ENCODE peak calls at places on chromosomes 5 and 9, in nine cellular contexts. U, R, Q, E, L, F, K, D and T are unnamed samples.

GRCh38 chr9:75455444-75455921 is 367.2 kb downstream of the OSTF1 start:
- DNase-seq in U (no peak), D (peak; percentile 7), K (peak; percentile 46), E (no peak), L (peak; percentile 16), Q (no peak), R (no peak), F (peak; percentile 65), T (peak; percentile 36)

GRCh38 chr5:157193699-157194424 is 13.2 kb downstream of the ITK start:
- DNase-seq in Q (no peak), R (no peak), L (no peak), D (no peak), K (no peak), F (no peak), E (no peak), U (no peak), T (no peak)

GRCh38 chr9:136438909-136439549 is 616 bp downstream of the INPP5E start:
- DNase-seq in Q (no peak), F (peak; percentile 53), K (no peak), L (no peak), R (peak; percentile 43), E (peak; percentile 69), U (no peak), D (peak; percentile 59), T (peak; percentile 87)

GRCh38 chr5:138760448-138761110 is 7.4 kb downstream of the CTNNA1 start:
- DNase-seq in F (no peak), R (no peak), L (no peak), Q (no peak), K (no peak), U (no peak), E (no peak), D (no peak), T (no peak)

GRCh38 chr9:94779693-94780290 is 53.3 kb downstream of the AOPEP start:
- DNase-seq in Q (no peak), U (no peak), K (no peak), L (no peak), D (no peak), R (no peak), F (no peak), E (no peak), T (no peak)

GRCh38 chr9:135796784-135797462 is 94.9 kb downstream of the KCNT1 start:
- DNase-seq in E (peak; percentile 42), K (no peak), Q (no peak), L (no peak), R (no peak), F (no peak), U (no peak), D (no peak), T (peak; percentile 72)

GRCh38 chr5:123093279-123094226 is 4.5 kb downstream of the PRDM6 start:
- DNase-seq in K (no peak), E (no peak), F (no peak), Q (no peak), D (no peak), L (no peak), R (no peak), U (no peak), T (no peak)

GRCh38 chr5:69006030-69006429 is 87.8 kb upstream of the SLC30A5 start:
- DNase-seq in Q (no peak), E (no peak), R (no peak), D (no peak), L (no peak), K (no peak), F (no peak), U (no peak), T (no peak)

GRCh38 chr9:113178087-113178486 is 27.3 kb downstream of the SLC31A2 start:
- DNase-seq in E (no peak), L (no peak), Q (no peak), U (no peak), R (no peak), D (no peak), K (no peak), F (no peak), T (no peak)

GRCh38 chr5:120544043-120544442 is 79.9 kb downstream of the PRR16 start:
- DNase-seq in U (no peak), L (no peak), Q (no peak), D (no peak), E (no peak), F (no peak), K (no peak), R (no peak), T (no peak)

GRCh38 chr5:167892352-167893115 is 398.9 kb upstream of the WWC1 start:
- DNase-seq in E (no peak), Q (no peak), K (no peak), U (no peak), L (no peak), R (no peak), D (no peak), F (no peak), T (no peak)

GRCh38 chr5:29017501-29017900 is 1979.1 kb upstream of the CDH9 start:
- DNase-seq in L (no peak), K (no peak), U (no peak), Q (no peak), E (no peak), F (no peak), R (no peak), D (no peak), T (no peak)

GRCh38 chr9:101527066-101527465 is 6.6 kb upstream of the RNF20 start:
- DNase-seq in U (no peak), L (no peak), F (no peak), K (no peak), E (no peak), Q (no peak), D (peak; percentile 35), R (no peak), T (no peak)

GRCh38 chr9:122127396-122127798 is 32.2 kb downstream of the NDUFA8 start:
- DNase-seq in F (no peak), Q (no peak), R (no peak), D (no peak), K (no peak), E (no peak), U (no peak), L (no peak), T (no peak)

GRCh38 chr9:131397100-131397790 is 3.4 kb downstream of the PRRC2B start:
- DNase-seq in F (no peak), R (no peak), Q (no peak), E (peak; percentile 30), L (no peak), K (no peak), D (peak; percentile 46), U (no peak), T (no peak)

GRCh38 chr9:131398204-131398603 is 4.3 kb downstream of the PRRC2B start:
- DNase-seq in L (no peak), D (peak; percentile 68), R (no peak), Q (peak; percentile 59), F (peak; percentile 89), E (peak; percentile 64), K (no peak), U (no peak), T (peak; percentile 55)

GRCh38 chr9:131400627-131401026 is 6.7 kb downstream of the PRRC2B start:
- DNase-seq in U (no peak), L (no peak), Q (no peak), F (no peak), D (no peak), E (peak; percentile 27), K (no peak), R (no peak), T (no peak)

GRCh38 chr9:131402073-131402472 is 8.2 kb downstream of the PRRC2B start:
- DNase-seq in E (peak; percentile 33), L (no peak), F (no peak), D (no peak), Q (no peak), R (no peak), K (no peak), U (no peak), T (no peak)

GRCh38 chr9:131399972-131400371 is 6.1 kb downstream of the PRRC2B start:
- DNase-seq in K (no peak), F (no peak), Q (no peak), R (no peak), D (no peak), L (no peak), E (peak; percentile 16), U (no peak), T (no peak)
- H3K4me1 ChIP-seq in K (peaks cover 26% of the 10 kb centered on the region), F (peaks cover 38% of the 10 kb centered on the region), Q (peaks cover 98% of the 10 kb centered on the region), R (peaks cover 35% of the 10 kb centered on the region), D (peaks cover 50% of the 10 kb centered on the region), L (peaks cover 82% of the 10 kb centered on the region), E (peaks cover 51% of the 10 kb centered on the region), U (peaks cover 100% of the 10 kb centered on the region), T (peaks cover 70% of the 10 kb centered on the region)

GRCh38 chr5:133106343-133106742 is 54.5 kb downstream of the HSPA4 start:
- DNase-seq in D (no peak), L (no peak), R (no peak), U (no peak), E (no peak), Q (no peak), K (no peak), F (no peak), T (no peak)
- H3K9me3 ChIP-seq in D (no peaks in the 10 kb centered on the region), L (no peaks in the 10 kb centered on the region), R (no peaks in the 10 kb centered on the region), U (no peaks in the 10 kb centered on the region), E (no peaks in the 10 kb centered on the region), Q (no peaks in the 10 kb centered on the region), K (no peaks in the 10 kb centered on the region), F (no peaks in the 10 kb centered on the region), T (no peaks in the 10 kb centered on the region)

GRCh38 chr5:97544279-97545077 is 361.4 kb upstream of the RIOK2 start:
- DNase-seq in E (no peak), R (no peak), F (no peak), Q (no peak), D (peak; percentile 21), K (no peak), U (no peak), L (no peak), T (no peak)
- H3K4me3 ChIP-seq in E (no peak overlapping the region), R (no peak overlapping the region), F (no peak overlapping the region), Q (no peak overlapping the region), D (no peak overlapping the region), K (no peak overlapping the region), U (no peak overlapping the region), L (no peak overlapping the region), T (no peak overlapping the region)

GRCh38 chr9:93466416-93467061 is 13.2 kb upstream of the FAM120AOS start:
- DNase-seq in Q (no peak), U (no peak), E (no peak), R (no peak), L (no peak), K (no peak), F (no peak), D (no peak), T (no peak)

GRCh38 chr9:93468763-93469456 is 15.5 kb upstream of the FAM120AOS start:
- DNase-seq in D (peak; percentile 30), R (no peak), Q (no peak), K (peak; percentile 30), L (no peak), F (no peak), E (no peak), U (no peak), T (no peak)

GRCh38 chr9:93467062-93467416 is 13.7 kb upstream of the FAM120AOS start:
- DNase-seq in E (no peak), R (no peak), Q (no peak), K (no peak), D (peak; percentile 42), F (no peak), L (no peak), U (no peak), T (no peak)

GRCh38 chr9:93465853-93466252 is 12.5 kb upstream of the FAM120AOS start:
- DNase-seq in R (no peak), Q (no peak), U (no peak), E (no peak), L (no peak), D (no peak), K (no peak), F (no peak), T (no peak)

DNA sequence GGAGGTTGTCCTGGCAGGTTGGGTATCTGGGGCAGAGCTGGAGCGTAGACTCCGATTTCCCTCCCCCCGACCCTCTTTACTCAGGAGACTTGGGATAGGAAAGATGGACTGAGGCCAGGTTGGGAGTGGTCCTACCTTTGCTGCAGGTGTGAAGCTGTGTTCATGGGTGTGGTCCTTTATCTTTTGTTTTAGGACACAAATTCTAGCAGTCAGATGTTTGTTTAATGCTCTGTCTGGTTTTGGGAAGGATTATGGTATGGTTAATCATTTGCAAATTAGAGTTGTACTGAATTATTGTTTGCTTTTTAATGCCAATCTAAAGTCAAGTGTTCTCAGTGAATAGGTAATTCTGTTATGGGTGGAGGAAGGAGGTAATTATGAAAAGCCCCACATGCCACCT is 14.1 kb upstream of the FAM120AOS start:
- DNase-seq in D (no peak), F (no peak), U (no peak), E (no peak), L (no peak), Q (no peak), K (no peak), R (no peak), T (no peak)
- H3K4me1 ChIP-seq in D (peaks cover 29% of the 10 kb centered on the region), F (peaks cover 52% of the 10 kb centered on the region), U (peaks cover 62% of the 10 kb centered on the region), E (peaks cover 76% of the 10 kb centered on the region), L (peaks cover 22% of the 10 kb centered on the region), Q (peaks cover 88% of the 10 kb centered on the region), K (peaks cover 10% of the 10 kb centered on the region), R (peaks cover 19% of the 10 kb centered on the region), T (peaks cover 87% of the 10 kb centered on the region)